ENCODE peak calls at places on chromosomes 12 and 14, in nine cellular contexts. M, R, H, E, Q, C, U, A and Y are unnamed samples.

GRCh38 chr14:59278111-59278510 is 89.6 kb downstream of the DAAM1 start:
- DNase-seq in M (no peak), R (no peak), U (no peak), Q (peak), E (peak), H (no peak), A (no peak), C (no peak), Y (no peak)

GRCh38 chr12:107580750-107581529 is 104.7 kb upstream of the PWP1 start:
- DNase-seq in A (no peak), U (no peak), H (no peak), C (no peak), M (no peak), E (no peak), Q (peak), R (no peak), Y (no peak)

GRCh38 chr14:82238649-82239048 is 705.0 kb upstream of the SEL1L start:
- DNase-seq in R (no peak), Q (no peak), A (no peak), C (no peak), U (no peak), M (no peak), E (no peak), H (no peak), Y (no peak)

GRCh38 chr12:111359231-111359913 is 9.5 kb downstream of the PHETA1 start:
- DNase-seq in A (no peak), C (no peak), H (no peak), M (no peak), U (no peak), Q (peak), E (no peak), R (no peak), Y (no peak)

GRCh38 chr12:107440596-107440995 is 245.0 kb upstream of the PWP1 start:
- DNase-seq in Q (no peak), C (no peak), U (no peak), R (no peak), M (no peak), H (no peak), E (no peak), A (no peak), Y (no peak)

GRCh38 chr14:102451064-102451352 is 58.6 kb downstream of the ANKRD9 start:
- DNase-seq in M (no peak), A (no peak), E (no peak), H (no peak), R (no peak), U (no peak), C (no peak), Q (no peak), Y (no peak)

GRCh38 chr12:31742891-31743290 is 14.1 kb upstream of the AMN1 start:
- DNase-seq in U (no peak), E (no peak), C (no peak), M (no peak), A (no peak), R (no peak), H (peak), Q (no peak), Y (no peak)

GRCh38 chr12:80868576-80868975 is 69.2 kb downstream of the LIN7A start:
- DNase-seq in U (no peak), A (no peak), C (no peak), Q (no peak), M (no peak), H (no peak), R (no peak), E (no peak), Y (no peak)

GRCh38 chr14:98959958-98960616 is 311.9 kb downstream of the BCL11B start:
- DNase-seq in C (no peak), E (no peak), U (no peak), A (no peak), R (no peak), H (no peak), M (no peak), Q (no peak), Y (no peak)

GRCh38 chr14:28757790-28758189 is 8.8 kb upstream of the FOXG1 start:
- DNase-seq in U (no peak), M (no peak), R (no peak), E (no peak), C (no peak), Q (no peak), A (no peak), H (no peak), Y (no peak)

GRCh38 chr12:25017336-25017735 is 68.4 kb upstream of the BCAT1 start:
- DNase-seq in R (no peak), U (no peak), C (no peak), Q (no peak), A (no peak), M (no peak), H (no peak), E (no peak), Y (no peak)

GRCh38 chr12:64757778-64758177 is 1.4 kb downstream of the GNS start:
- DNase-seq in R (no peak), C (no peak), Q (peak), A (no peak), U (no peak), H (no peak), E (no peak), M (no peak), Y (no peak)

GRCh38 chr12:26425587-26426260 is 230.4 kb downstream of the SSPN start:
- DNase-seq in Q (no peak), E (peak), C (no peak), H (no peak), A (no peak), U (no peak), M (no peak), R (no peak), Y (no peak)

GRCh38 chr14:103522028-103522581 is 525 bp downstream of the CKB start:
- DNase-seq in U (no peak), Q (peak), H (no peak), A (peak), R (no peak), M (peak), E (no peak), C (no peak), Y (peak)

DNA sequence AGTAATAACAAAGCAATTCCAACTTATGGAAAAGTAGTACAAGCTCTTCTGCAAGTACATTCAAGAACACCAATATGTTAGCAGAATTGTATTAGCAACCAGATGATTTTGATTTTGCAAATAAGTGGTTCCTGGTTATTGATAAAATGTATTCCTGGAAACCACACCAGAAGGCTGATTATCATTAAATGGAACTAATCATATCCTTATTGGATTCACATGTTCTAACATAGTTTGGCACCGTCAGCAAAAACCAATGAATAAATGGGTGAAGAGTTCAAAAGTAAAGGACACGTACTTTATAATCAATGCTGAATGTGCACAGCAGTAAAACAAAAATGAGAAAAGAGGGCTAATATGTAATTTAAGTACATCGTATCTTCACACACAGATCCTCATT is 248.3 kb downstream of the NELL2 start:
- DNase-seq in M (no peak), U (no peak), R (no peak), E (no peak), Q (no peak), C (no peak), H (no peak), A (no peak), Y (no peak)
- TF ChIP-seq CTCF in M (no peak), U (no peak), R (no peak), E (no peak), Q (no peak), C (no peak), H (no peak), A (no peak), Y (no peak)

DNA sequence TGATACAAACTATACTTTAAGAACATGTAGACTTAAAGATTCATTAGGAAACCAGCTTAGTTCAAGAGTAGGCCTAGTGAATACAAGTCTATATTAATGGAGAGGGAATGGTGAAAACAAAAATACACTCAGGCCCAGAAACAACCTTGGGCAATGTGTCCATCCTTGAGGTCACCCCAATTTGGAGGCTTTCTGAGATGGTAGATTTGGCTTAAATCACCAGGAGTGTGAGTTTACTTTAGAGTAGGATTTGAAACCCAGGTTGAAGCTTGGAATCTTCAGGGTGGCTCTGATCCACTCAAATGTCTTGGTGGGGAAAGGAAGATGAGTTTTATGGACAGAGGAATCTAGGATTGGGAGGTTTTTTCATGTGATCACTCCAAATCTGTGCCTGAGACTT is 10.5 kb downstream of the LDHB start:
- DNase-seq in H (no peak), R (no peak), C (no peak), Q (no peak), M (no peak), E (no peak), U (no peak), A (no peak), Y (no peak)
- TF ChIP-seq POLR2A in H (no peak), R (no peak), C (no peak), Q (no peak), M (no peak), E (no peak), U (no peak), A (no peak), Y (no peak)

DNA sequence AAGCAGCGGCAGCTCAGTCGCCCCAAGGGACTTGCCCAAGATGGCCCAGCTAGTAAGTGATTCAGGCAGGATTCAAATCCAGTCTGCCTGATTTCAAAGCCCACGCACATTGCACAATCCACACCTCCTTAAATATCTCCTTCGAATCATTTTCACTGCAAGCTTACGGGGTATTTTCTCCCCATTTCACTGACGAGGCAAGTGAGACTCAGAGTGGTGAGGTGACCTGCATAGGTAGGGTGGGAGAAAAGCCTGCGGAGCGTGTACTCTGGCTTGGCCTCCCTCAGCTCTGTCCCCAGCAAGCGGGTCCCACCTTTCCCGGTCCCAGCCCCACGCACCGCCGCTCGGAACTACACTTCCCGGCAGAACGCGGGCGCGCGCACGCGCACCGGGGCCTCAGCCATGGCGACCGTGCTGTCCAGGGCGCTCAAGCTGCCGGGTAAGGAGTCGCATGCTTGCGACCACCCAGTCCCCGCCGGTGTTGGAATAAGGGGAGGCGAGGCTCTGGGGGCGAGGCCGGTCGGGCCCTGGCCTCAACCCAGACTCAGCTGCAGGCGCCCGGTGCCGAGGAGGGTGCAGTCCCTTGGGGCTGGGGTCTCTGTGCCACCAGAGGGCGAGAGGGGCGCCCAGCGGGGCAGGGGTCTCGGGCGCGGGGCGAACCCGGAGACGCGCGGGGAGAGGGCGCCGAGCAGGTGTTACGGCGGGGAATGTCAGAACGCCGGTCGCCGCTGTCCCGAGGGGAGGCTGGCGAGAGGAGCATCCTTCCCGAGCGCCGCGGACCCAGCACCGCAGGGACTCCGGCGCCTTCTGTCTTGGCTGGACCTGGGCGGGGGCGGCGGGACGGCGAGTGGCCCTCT is at the start of gene FAM234B:
- DNase-seq in E (peak), A (peak), U (peak), H (peak), C (peak), M (peak), R (peak), Q (peak), Y (peak)
- TF ChIP-seq CTCF in E (peak), A (no peak), U (no peak), H (no peak), C (no peak), M (peak), R (no peak), Q (peak), Y (no peak)

GRCh38 chr12:4273651-4274395 is at the start of gene CCND2:
- DNase-seq in U (peak), C (peak), H (peak), E (peak), A (peak), M (peak), Q (peak), R (peak), Y (peak)
- TF ChIP-seq POLR2A in U (peak), C (peak), H (peak), E (no peak), A (peak), M (peak), Q (peak), R (peak), Y (no peak)

GRCh38 chr12:3677609-3678008 is 75.3 kb downstream of the CRACR2A start:
- DNase-seq in A (no peak), U (no peak), R (no peak), E (no peak), M (no peak), Q (no peak), H (no peak), C (no peak), Y (no peak)
- TF ChIP-seq CTCF in A (no peak), U (no peak), R (no peak), E (no peak), M (no peak), Q (no peak), H (no peak), C (no peak), Y (no peak)

GRCh38 chr14:105440992-105441391 is 21.4 kb downstream of the MTA1 start:
- DNase-seq in M (no peak), H (no peak), U (no peak), A (no peak), R (no peak), E (no peak), C (no peak), Q (no peak), Y (no peak)
- TF ChIP-seq POLR2A in M (no peak), H (no peak), U (no peak), A (no peak), R (no peak), E (no peak), C (no peak), Q (no peak), Y (no peak)

GRCh38 chr14:94670692-94671285 is 58.6 kb downstream of the SERPINA3 start:
- DNase-seq in U (no peak), A (no peak), Q (no peak), E (no peak), M (no peak), R (no peak), C (no peak), H (no peak), Y (no peak)
- TF ChIP-seq CTCF in U (no peak), A (no peak), Q (no peak), E (no peak), M (no peak), R (no peak), C (no peak), H (no peak), Y (no peak)

GRCh38 chr12:109154485-109155438 is 38.4 kb downstream of the ACACB start:
- DNase-seq in U (peak), A (peak), M (peak), H (peak), E (peak), Q (peak), C (peak), R (peak), Y (peak)
- TF ChIP-seq POLR2A in U (no peak), A (peak), M (peak), H (no peak), E (no peak), Q (peak), C (peak), R (peak), Y (no peak)